ENCODE peak calls at places on chromosomes 1 and 21, in five cellular contexts. V, M, C, O and I are unnamed samples.

GRCh38 chr1:91045284-91045683 is 23.4 kb upstream of the ZNF644 start:
- DNase-seq in V (no peak), M (no peak), C (no peak), O (no peak), I (no peak)

GRCh38 chr1:29569971-29570634 is 333.8 kb downstream of the PTPRU start:
- DNase-seq in V (peak; percentile 98), M (no peak), C (no peak), O (peak; percentile 35), I (no peak)

GRCh38 chr1:92709738-92710137 is 75.2 kb downstream of the EVI5 start:
- DNase-seq in V (no peak), M (no peak), C (no peak), O (no peak), I (peak; percentile 8)

GRCh38 chr21:36756527-36756926 is 57.6 kb downstream of the SIM2 start:
- DNase-seq in V (peak; percentile 27), M (no peak), C (no peak), O (peak; percentile 11), I (no peak)

GRCh38 chr1:176073524-176074157 is 133.4 kb downstream of the COP1 start:
- DNase-seq in V (peak; percentile 33), M (peak; percentile 11), C (no peak), O (no peak), I (peak; percentile 68)

GRCh38 chr1:52026278-52026677 is 7.3 kb downstream of the KTI12 start:
- DNase-seq in V (no peak), M (no peak), C (no peak), O (no peak), I (no peak)

GRCh38 chr1:67214420-67215174 is 48.3 kb downstream of the IL23R start:
- DNase-seq in V (no peak), M (no peak), C (no peak), O (no peak), I (peak; percentile 10)

GRCh38 chr1:109805486-109806180 is 41.9 kb upstream of the EPS8L3 start:
- DNase-seq in V (no peak), M (no peak), C (no peak), O (peak; percentile 61), I (no peak)

GRCh38 chr21:42518216-42518615 is 4.6 kb downstream of the SLC37A1 start:
- DNase-seq in V (no peak), M (no peak), C (no peak), O (no peak), I (no peak)

GRCh38 chr1:90045853-90046563 is 51.1 kb downstream of the ZNF326 start:
- DNase-seq in V (peak; percentile 25), M (no peak), C (no peak), O (no peak), I (peak; percentile 23)

GRCh38 chr1:31761883-31762282 is 2.3 kb downstream of the ADGRB2 start:
- DNase-seq in V (no peak), M (no peak), C (no peak), O (no peak), I (no peak)

GRCh38 chr1:25550155-25550506 is 6.7 kb downstream of the LDLRAP1 start:
- DNase-seq in V (no peak), M (no peak), C (no peak), O (no peak), I (no peak)

GRCh38 chr1:208654241-208654640 is 410.1 kb upstream of the PLXNA2 start:
- DNase-seq in V (no peak), M (no peak), C (no peak), O (no peak), I (peak; percentile 23)

GRCh38 chr1:33099290-33100118 is 18.6 kb downstream of the AZIN2 start:
- DNase-seq in V (peak; percentile 83), M (no peak), C (no peak), O (peak; percentile 34), I (no peak)

GRCh38 chr1:22210636-22211035 is 67.7 kb upstream of the WNT4 start:
- DNase-seq in V (no peak), M (no peak), C (no peak), O (no peak), I (no peak)
- H3K27me3 ChIP-seq in V (no peaks in the 10 kb centered on the region), M (peaks cover 16% of the 10 kb centered on the region), C (peaks cover 99% of the 10 kb centered on the region), O (no peaks in the 10 kb centered on the region), I (no peaks in the 10 kb centered on the region)

GRCh38 chr1:173417563-173417962 is 59.6 kb upstream of the PRDX6 start:
- DNase-seq in V (no peak), M (no peak), C (no peak), O (no peak), I (no peak)
- H3K4me3 ChIP-seq in V (no peak overlapping the region), M (no peak overlapping the region), C (no peak overlapping the region), O (no peak overlapping the region), I (no peak overlapping the region)

DNA sequence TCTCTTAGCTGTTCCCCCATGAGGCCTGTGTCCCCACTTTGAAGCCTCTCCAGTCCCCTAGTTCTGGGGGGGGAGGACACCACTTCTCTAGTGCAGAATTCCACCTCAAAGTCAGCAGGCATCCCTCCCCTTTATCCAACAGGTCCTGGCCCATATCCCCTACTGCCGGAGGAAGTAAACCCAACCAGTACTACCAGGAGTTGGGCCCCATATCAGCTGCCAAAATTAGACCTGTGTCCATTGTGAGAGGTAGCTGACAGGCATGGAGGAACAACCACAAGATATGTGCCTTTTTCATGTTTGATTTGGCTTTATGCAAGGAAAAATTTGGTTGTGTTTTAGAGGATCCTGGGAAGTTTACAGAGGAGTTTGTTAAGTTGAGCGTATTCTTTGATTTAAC is 22.1 kb upstream of the SLC6A9 start:
- DNase-seq in V (no peak), M (no peak), C (no peak), O (no peak), I (no peak)
- TF ChIP-seq CTCF in V (no peak), M (no peak), C (no peak), O (no peak), I (no peak)

GRCh38 chr1:207277241-207277640 is 44.2 kb upstream of the CD55 start:
- DNase-seq in V (no peak), M (no peak), C (no peak), O (no peak), I (no peak)
- H3K27me3 ChIP-seq in V (no peaks in the 10 kb centered on the region), M (no peaks in the 10 kb centered on the region), C (no peaks in the 10 kb centered on the region), O (no peaks in the 10 kb centered on the region), I (peaks cover 7% of the 10 kb centered on the region)